ENCODE peak calls at places on chromosome 7, in seven cellular contexts. One of them, this sample, is unnamed.

GRCh38 chr7:23473848-23474097 is 3.5 kb upstream of the IGF2BP3 start:
- DNase-seq in NCI-H2171 treated with DMSO at 0.1 percent for 48 hours: no peak
- DNase-seq in SK-N-SH: no peak
- DNase-seq in T-helper 2 cell: no peak
- DNase-seq in ACHN: peak; percentile 38
- DNase-seq in Caki2: no peak
- DNase-seq in right lobe of liver: no peak
- DNase-seq in this sample: no peak

GRCh38 chr7:158296798-158297104 is 290.9 kb downstream of the PTPRN2 start:
- DNase-seq in NCI-H2171 treated with DMSO at 0.1 percent for 48 hours: no peak
- DNase-seq in SK-N-SH: no peak
- DNase-seq in T-helper 2 cell: no peak
- DNase-seq in ACHN: no peak
- DNase-seq in Caki2: no peak
- DNase-seq in right lobe of liver: no peak
- DNase-seq in this sample: no peak

GRCh38 chr7:79286181-79286580 is 167.3 kb downstream of the MAGI2 start:
- DNase-seq in NCI-H2171 treated with DMSO at 0.1 percent for 48 hours: no peak
- DNase-seq in SK-N-SH: no peak
- DNase-seq in T-helper 2 cell: no peak
- DNase-seq in ACHN: no peak
- DNase-seq in Caki2: no peak
- DNase-seq in right lobe of liver: no peak
- DNase-seq in this sample: no peak

GRCh38 chr7:74027683-74028320 is at the start of gene ELN:
- DNase-seq in NCI-H2171 treated with DMSO at 0.1 percent for 48 hours: no peak
- DNase-seq in SK-N-SH: peak; percentile 87
- DNase-seq in T-helper 2 cell: no peak
- DNase-seq in ACHN: no peak
- DNase-seq in Caki2: no peak
- DNase-seq in right lobe of liver: no peak
- DNase-seq in this sample: no peak

GRCh38 chr7:141568227-141568626 is 17.0 kb downstream of the AGK start:
- DNase-seq in NCI-H2171 treated with DMSO at 0.1 percent for 48 hours: no peak
- DNase-seq in SK-N-SH: no peak
- DNase-seq in T-helper 2 cell: no peak
- DNase-seq in ACHN: no peak
- DNase-seq in Caki2: no peak
- DNase-seq in right lobe of liver: no peak
- DNase-seq in this sample: no peak

GRCh38 chr7:45068236-45069023 is 20.3 kb downstream of the NACAD start:
- DNase-seq in NCI-H2171 treated with DMSO at 0.1 percent for 48 hours: no peak
- DNase-seq in SK-N-SH: no peak
- DNase-seq in T-helper 2 cell: no peak
- DNase-seq in ACHN: no peak
- DNase-seq in Caki2: no peak
- DNase-seq in right lobe of liver: no peak
- DNase-seq in this sample: no peak

GRCh38 chr7:106659369-106659962 is 1.5 kb downstream of the CCDC71L start:
- DNase-seq in NCI-H2171 treated with DMSO at 0.1 percent for 48 hours: no peak
- DNase-seq in SK-N-SH: no peak
- DNase-seq in T-helper 2 cell: no peak
- DNase-seq in ACHN: no peak
- DNase-seq in Caki2: no peak
- DNase-seq in right lobe of liver: no peak
- DNase-seq in this sample: no peak

GRCh38 chr7:73367006-73367405 is 39.0 kb downstream of the FKBP6 start:
- DNase-seq in NCI-H2171 treated with DMSO at 0.1 percent for 48 hours: no peak
- DNase-seq in SK-N-SH: no peak
- DNase-seq in T-helper 2 cell: no peak
- DNase-seq in ACHN: no peak
- DNase-seq in Caki2: no peak
- DNase-seq in right lobe of liver: no peak
- DNase-seq in this sample: no peak

GRCh38 chr7:155456517-155456771 is 1.5 kb upstream of the EN2 start:
- DNase-seq in NCI-H2171 treated with DMSO at 0.1 percent for 48 hours: no peak
- DNase-seq in SK-N-SH: peak; percentile 41
- DNase-seq in T-helper 2 cell: no peak
- DNase-seq in ACHN: no peak
- DNase-seq in Caki2: no peak
- DNase-seq in right lobe of liver: no peak
- DNase-seq in this sample: no peak

GRCh38 chr7:14751461-14751860 is 151.1 kb downstream of the DGKB start:
- DNase-seq in NCI-H2171 treated with DMSO at 0.1 percent for 48 hours: no peak
- DNase-seq in SK-N-SH: no peak
- DNase-seq in T-helper 2 cell: no peak
- DNase-seq in ACHN: no peak
- DNase-seq in Caki2: no peak
- DNase-seq in right lobe of liver: no peak
- DNase-seq in this sample: no peak

GRCh38 chr7:2897023-2897422 is 52.9 kb upstream of the GNA12 start:
- DNase-seq in NCI-H2171 treated with DMSO at 0.1 percent for 48 hours: no peak
- DNase-seq in SK-N-SH: no peak
- DNase-seq in T-helper 2 cell: no peak
- DNase-seq in ACHN: no peak
- DNase-seq in Caki2: no peak
- DNase-seq in right lobe of liver: no peak
- DNase-seq in this sample: no peak

GRCh38 chr7:130982160-130982638 is 248.2 kb upstream of the KLF14 start:
- DNase-seq in NCI-H2171 treated with DMSO at 0.1 percent for 48 hours: peak; percentile 55
- DNase-seq in SK-N-SH: peak; percentile 54
- DNase-seq in T-helper 2 cell: no peak
- DNase-seq in ACHN: peak; percentile 69
- DNase-seq in Caki2: peak; percentile 45
- DNase-seq in right lobe of liver: no peak
- DNase-seq in this sample: peak; percentile 61

GRCh38 chr7:66699998-66700397 is 40.5 kb upstream of the RABGEF1 start:
- DNase-seq in NCI-H2171 treated with DMSO at 0.1 percent for 48 hours: no peak
- DNase-seq in SK-N-SH: no peak
- DNase-seq in T-helper 2 cell: no peak
- DNase-seq in ACHN: no peak
- DNase-seq in Caki2: no peak
- DNase-seq in right lobe of liver: no peak
- DNase-seq in this sample: no peak

GRCh38 chr7:159153511-159153910 is 8.8 kb upstream of the VIPR2 start:
- DNase-seq in NCI-H2171 treated with DMSO at 0.1 percent for 48 hours: no peak
- DNase-seq in SK-N-SH: no peak
- DNase-seq in T-helper 2 cell: no peak
- DNase-seq in ACHN: no peak
- DNase-seq in Caki2: no peak
- DNase-seq in right lobe of liver: no peak
- DNase-seq in this sample: no peak

GRCh38 chr7:64870656-64871055 is 32.4 kb upstream of the ZNF273 start:
- DNase-seq in NCI-H2171 treated with DMSO at 0.1 percent for 48 hours: no peak
- DNase-seq in SK-N-SH: peak; percentile 20
- DNase-seq in T-helper 2 cell: no peak
- DNase-seq in ACHN: no peak
- DNase-seq in Caki2: no peak
- DNase-seq in right lobe of liver: no peak
- DNase-seq in this sample: no peak

GRCh38 chr7:146902728-146903127 is 786.1 kb downstream of the CNTNAP2 start:
- DNase-seq in NCI-H2171 treated with DMSO at 0.1 percent for 48 hours: no peak
- DNase-seq in SK-N-SH: no peak
- DNase-seq in T-helper 2 cell: no peak
- DNase-seq in ACHN: peak; percentile 58
- DNase-seq in Caki2: peak; percentile 30
- DNase-seq in right lobe of liver: no peak
- DNase-seq in this sample: no peak

GRCh38 chr7:25124485-25125136 is 449 bp downstream of the CYCS start:
- DNase-seq in NCI-H2171 treated with DMSO at 0.1 percent for 48 hours: peak; percentile 30
- DNase-seq in SK-N-SH: peak; percentile 35
- DNase-seq in T-helper 2 cell: no peak
- DNase-seq in ACHN: no peak
- DNase-seq in Caki2: peak; percentile 33
- DNase-seq in right lobe of liver: no peak
- DNase-seq in this sample: no peak

This sample was measured in retinal pigment epithelial cell.